ENCODE peak calls at places on chromosomes 5 and 9, in ten cellular contexts. T is WTC11; J is activated effector memory CD4-positive, alpha-beta T cell treated with Interleukin-2 at 50 U/mL for 16 hours; N is mucosa of gallbladder; Y is CD8-positive, alpha-beta T cell; F is iris pigment epithelial cell; A is glomerular endothelial cell; X is SJSA1; W is Right ventricle myocardium superior; U is GM19239. K is an unnamed sample.

GRCh38 chr9:100590481-100590880 is 12.6 kb downstream of the CAVIN4 start:
- DNase-seq in T (no peak), J (no peak), N (no peak), Y (no peak), F (peak; percentile 83), A (no peak), X (peak; percentile 4), W (no peak), U (no peak), K (no peak)

GRCh38 chr9:113537227-113537810 is 73.8 kb downstream of the RGS3 start:
- DNase-seq in T (no peak), J (no peak), N (no peak), Y (no peak), F (no peak), A (no peak), X (no peak), W (no peak), U (no peak), K (no peak)

GRCh38 chr5:151966046-151966445 is 41.4 kb upstream of the GLRA1 start:
- DNase-seq in T (no peak), J (no peak), N (no peak), Y (no peak), F (no peak), A (no peak), X (no peak), W (no peak), U (no peak), K (no peak)

GRCh38 chr9:112037281-112038016 is 137.6 kb downstream of the SUSD1 start:
- DNase-seq in T (no peak), J (peak; percentile 62), N (no peak), Y (peak; percentile 57), F (peak; percentile 88), A (no peak), X (peak; percentile 93), W (no peak), U (peak; percentile 37), K (peak; percentile 76)

GRCh38 chr5:39381376-39381775 is 17.1 kb upstream of the C9 start:
- DNase-seq in T (no peak), J (no peak), N (no peak), Y (no peak), F (no peak), A (no peak), X (no peak), W (no peak), U (no peak), K (no peak)

GRCh38 chr9:126471084-126471611 is 142.6 kb upstream of the LMX1B start:
- DNase-seq in T (no peak), J (peak; percentile 74), N (peak; percentile 81), Y (peak; percentile 56), F (peak; percentile 81), A (no peak), X (peak; percentile 9), W (peak; percentile 86), U (peak; percentile 45), K (no peak)

GRCh38 chr5:178373711-178374110 is 141.1 kb upstream of the PHYKPL start:
- DNase-seq in T (no peak), J (no peak), N (no peak), Y (no peak), F (no peak), A (no peak), X (no peak), W (peak; percentile 39), U (no peak), K (no peak)

GRCh38 chr9:131310833-131311554 is 21.5 kb downstream of the PLPP7 start:
- DNase-seq in T (no peak), J (peak; percentile 52), N (peak; percentile 24), Y (peak; percentile 39), F (no peak), A (no peak), X (no peak), W (no peak), U (peak; percentile 48), K (peak; percentile 31)

GRCh38 chr5:150457112-150457511 is 7.6 kb upstream of the RPS14 start:
- DNase-seq in T (no peak), J (no peak), N (no peak), Y (no peak), F (no peak), A (no peak), X (no peak), W (no peak), U (no peak), K (no peak)

GRCh38 chr9:85040141-85040540 is 370.6 kb downstream of the NTRK2 start:
- DNase-seq in T (no peak), J (no peak), N (no peak), Y (no peak), F (no peak), A (no peak), X (no peak), W (no peak), U (no peak), K (no peak)

GRCh38 chr5:95846554-95847260 is 24.2 kb upstream of the GLRX start:
- DNase-seq in T (peak; percentile 60), J (peak; percentile 50), N (peak; percentile 78), Y (peak; percentile 60), F (peak; percentile 85), A (no peak), X (peak; percentile 48), W (peak; percentile 58), U (peak; percentile 73), K (peak; percentile 96)

GRCh38 chr5:159331099-159331973 is 1.0 kb upstream of the IL12B start:
- DNase-seq in T (peak; percentile 82), J (peak; percentile 68), N (peak; percentile 62), Y (peak; percentile 64), F (peak; percentile 60), A (no peak), X (no peak), W (peak; percentile 85), U (peak; percentile 53), K (peak; percentile 40)

GRCh38 chr9:8762676-8763075 is 963.1 kb upstream of the DMAC1 start:
- DNase-seq in T (peak; percentile 20), J (no peak), N (no peak), Y (no peak), F (no peak), A (no peak), X (no peak), W (no peak), U (no peak), K (no peak)

GRCh38 chr9:16637938-16638337 is 232.5 kb downstream of the BNC2 start:
- DNase-seq in T (no peak), J (no peak), N (no peak), Y (no peak), F (peak; percentile 58), A (no peak), X (no peak), W (no peak), U (no peak), K (no peak)

GRCh38 chr5:141876628-141877477 is 1.4 kb downstream of the PCDH1 start:
- DNase-seq in T (peak; percentile 70), J (no peak), N (peak; percentile 42), Y (no peak), F (no peak), A (no peak), X (no peak), W (no peak), U (no peak), K (no peak)

GRCh38 chr5:180832638-180833068 is 28.4 kb downstream of the ZFP62 start:
- DNase-seq in T (no peak), J (no peak), N (no peak), Y (no peak), F (no peak), A (no peak), X (no peak), W (no peak), U (peak; percentile 43), K (no peak)

GRCh38 chr5:95734916-95735315 is 3.8 kb downstream of the RHOBTB3 start:
- DNase-seq in T (no peak), J (no peak), N (peak; percentile 26), Y (no peak), F (no peak), A (no peak), X (no peak), W (no peak), U (no peak), K (no peak)

GRCh38 chr9:89138463-89139390 is 39.9 kb downstream of the SHC3 start:
- DNase-seq in T (no peak), J (no peak), N (no peak), Y (no peak), F (peak; percentile 80), A (no peak), X (peak; percentile 48), W (no peak), U (no peak), K (no peak)

GRCh38 chr5:139897342-139897741 is 101.7 kb downstream of the PSD2 start:
- DNase-seq in T (no peak), J (no peak), N (no peak), Y (no peak), F (no peak), A (no peak), X (no peak), W (no peak), U (no peak), K (no peak)

GRCh38 chr9:127004946-127005769 is 90.6 kb downstream of the RALGPS1 start:
- DNase-seq in T (no peak), J (peak; percentile 54), N (no peak), Y (peak; percentile 52), F (peak; percentile 58), A (no peak), X (no peak), W (no peak), U (peak; percentile 74), K (peak; percentile 91)

GRCh38 chr5:170393235-170393634 is 4.1 kb upstream of the KCNMB1 start:
- DNase-seq in T (no peak), J (no peak), N (no peak), Y (peak; percentile 7), F (no peak), A (no peak), X (no peak), W (no peak), U (no peak), K (no peak)

GRCh38 chr5:140261403-140262171 is 41.3 kb downstream of the PFDN1 start:
- DNase-seq in T (no peak), J (no peak), N (peak; percentile 87), Y (no peak), F (peak; percentile 95), A (peak; percentile 87), X (peak; percentile 88), W (peak; percentile 74), U (no peak), K (no peak)

GRCh38 chr9:120863833-120864232 is 13.2 kb downstream of the PHF19 start:
- DNase-seq in T (no peak), J (no peak), N (no peak), Y (no peak), F (no peak), A (no peak), X (no peak), W (no peak), U (no peak), K (no peak)

GRCh38 chr5:9361835-9362234 is 184.0 kb downstream of the SEMA5A start:
- DNase-seq in T (peak; percentile 77), J (peak; percentile 12), N (peak; percentile 53), Y (peak; percentile 4), F (peak; percentile 76), A (no peak), X (peak; percentile 53), W (no peak), U (peak; percentile 46), K (peak; percentile 50)

GRCh38 chr5:72163349-72163983 is 56.2 kb downstream of the MAP1B start:
- DNase-seq in T (no peak), J (no peak), N (no peak), Y (no peak), F (no peak), A (no peak), X (no peak), W (no peak), U (no peak), K (no peak)

GRCh38 chr5:172641359-172642045 is 439 bp downstream of the NEURL1B start:
- DNase-seq in T (peak; percentile 61), J (no peak), N (no peak), Y (no peak), F (no peak), A (no peak), X (peak; percentile 81), W (no peak), U (no peak), K (no peak)

GRCh38 chr9:72060513-72060912 is at the start of gene C9orf57:
- DNase-seq in T (no peak), J (no peak), N (no peak), Y (no peak), F (no peak), A (no peak), X (no peak), W (no peak), U (no peak), K (no peak)

GRCh38 chr9:88993871-88994819 is 2.9 kb downstream of the S1PR3 start:
- DNase-seq in T (no peak), J (no peak), N (no peak), Y (no peak), F (peak; percentile 43), A (no peak), X (no peak), W (no peak), U (no peak), K (no peak)